ENCODE peak calls at places on chromosomes 13 and 19, in ten cellular contexts. One of them, this sample, is unnamed.

GRCh38 chr13:37175996-37176395 is 70.5 kb upstream of the CSNK1A1L start:
- DNase-seq in upper lobe of right lung: no peak
- DNase-seq in CD8-positive, alpha-beta T cell: no peak
- DNase-seq in fibroblast of pulmonary artery: peak
- DNase-seq in cardiac muscle cell: no peak
- DNase-seq in uterus: no peak
- DNase-seq in mammary epithelial cell: peak
- DNase-seq in progenitor cell of endocrine pancreas: no peak
- DNase-seq in cardiac fibroblast: peak
- DNase-seq in fibroblast of villous mesenchyme: peak
- DNase-seq in this sample: no peak

GRCh38 chr13:67951431-67951830 is 721.3 kb upstream of the PCDH9 start:
- DNase-seq in upper lobe of right lung: no peak
- DNase-seq in CD8-positive, alpha-beta T cell: no peak
- DNase-seq in fibroblast of pulmonary artery: no peak
- DNase-seq in cardiac muscle cell: no peak
- DNase-seq in uterus: no peak
- DNase-seq in mammary epithelial cell: no peak
- DNase-seq in progenitor cell of endocrine pancreas: no peak
- DNase-seq in cardiac fibroblast: no peak
- DNase-seq in fibroblast of villous mesenchyme: no peak
- DNase-seq in this sample: no peak

GRCh38 chr13:59538512-59538911 is 625.2 kb downstream of the DIAPH3 start:
- DNase-seq in upper lobe of right lung: no peak
- DNase-seq in CD8-positive, alpha-beta T cell: no peak
- DNase-seq in fibroblast of pulmonary artery: no peak
- DNase-seq in cardiac muscle cell: no peak
- DNase-seq in uterus: no peak
- DNase-seq in mammary epithelial cell: no peak
- DNase-seq in progenitor cell of endocrine pancreas: no peak
- DNase-seq in cardiac fibroblast: no peak
- DNase-seq in fibroblast of villous mesenchyme: no peak
- DNase-seq in this sample: no peak

GRCh38 chr13:100941811-100942361 is 267.3 kb upstream of the TMTC4 start:
- DNase-seq in upper lobe of right lung: no peak
- DNase-seq in CD8-positive, alpha-beta T cell: no peak
- DNase-seq in fibroblast of pulmonary artery: no peak
- DNase-seq in cardiac muscle cell: no peak
- DNase-seq in uterus: no peak
- DNase-seq in mammary epithelial cell: no peak
- DNase-seq in progenitor cell of endocrine pancreas: no peak
- DNase-seq in cardiac fibroblast: no peak
- DNase-seq in fibroblast of villous mesenchyme: no peak
- DNase-seq in this sample: no peak

GRCh38 chr19:4504297-4504701 is 14.0 kb downstream of the PLIN4 start:
- DNase-seq in upper lobe of right lung: no peak
- DNase-seq in CD8-positive, alpha-beta T cell: no peak
- DNase-seq in fibroblast of pulmonary artery: no peak
- DNase-seq in cardiac muscle cell: no peak
- DNase-seq in uterus: no peak
- DNase-seq in mammary epithelial cell: no peak
- DNase-seq in progenitor cell of endocrine pancreas: no peak
- DNase-seq in cardiac fibroblast: no peak
- DNase-seq in fibroblast of villous mesenchyme: no peak
- DNase-seq in this sample: peak

GRCh38 chr19:18995804-18996241 is 37.5 kb downstream of the SUGP2 start:
- DNase-seq in upper lobe of right lung: peak
- DNase-seq in CD8-positive, alpha-beta T cell: no peak
- DNase-seq in fibroblast of pulmonary artery: peak
- DNase-seq in cardiac muscle cell: peak
- DNase-seq in uterus: no peak
- DNase-seq in mammary epithelial cell: peak
- DNase-seq in progenitor cell of endocrine pancreas: no peak
- DNase-seq in cardiac fibroblast: peak
- DNase-seq in fibroblast of villous mesenchyme: peak
- DNase-seq in this sample: no peak

GRCh38 chr19:50496189-50497029 is 14.6 kb downstream of the JOSD2 start:
- DNase-seq in upper lobe of right lung: peak
- DNase-seq in CD8-positive, alpha-beta T cell: no peak
- DNase-seq in fibroblast of pulmonary artery: no peak
- DNase-seq in cardiac muscle cell: peak
- DNase-seq in uterus: no peak
- DNase-seq in mammary epithelial cell: no peak
- DNase-seq in progenitor cell of endocrine pancreas: no peak
- DNase-seq in cardiac fibroblast: peak
- DNase-seq in fibroblast of villous mesenchyme: no peak
- DNase-seq in this sample: peak

GRCh38 chr19:752652-753517 is 2.0 kb downstream of the MISP start:
- DNase-seq in upper lobe of right lung: peak
- DNase-seq in CD8-positive, alpha-beta T cell: no peak
- DNase-seq in fibroblast of pulmonary artery: peak
- DNase-seq in cardiac muscle cell: no peak
- DNase-seq in uterus: no peak
- DNase-seq in mammary epithelial cell: peak
- DNase-seq in progenitor cell of endocrine pancreas: peak
- DNase-seq in cardiac fibroblast: peak
- DNase-seq in fibroblast of villous mesenchyme: peak
- DNase-seq in this sample: no peak

GRCh38 chr13:43146400-43146799 is 123.0 kb downstream of the DNAJC15 start:
- DNase-seq in upper lobe of right lung: no peak
- DNase-seq in CD8-positive, alpha-beta T cell: no peak
- DNase-seq in fibroblast of pulmonary artery: no peak
- DNase-seq in cardiac muscle cell: no peak
- DNase-seq in uterus: no peak
- DNase-seq in mammary epithelial cell: no peak
- DNase-seq in progenitor cell of endocrine pancreas: no peak
- DNase-seq in cardiac fibroblast: no peak
- DNase-seq in fibroblast of villous mesenchyme: no peak
- DNase-seq in this sample: no peak

GRCh38 chr19:47752440-47753211 is 7.3 kb downstream of the NOP53 start:
- DNase-seq in upper lobe of right lung: no peak
- DNase-seq in CD8-positive, alpha-beta T cell: no peak
- DNase-seq in fibroblast of pulmonary artery: no peak
- DNase-seq in cardiac muscle cell: no peak
- DNase-seq in uterus: no peak
- DNase-seq in mammary epithelial cell: no peak
- DNase-seq in progenitor cell of endocrine pancreas: no peak
- DNase-seq in cardiac fibroblast: no peak
- DNase-seq in fibroblast of villous mesenchyme: no peak
- DNase-seq in this sample: no peak

GRCh38 chr19:55590621-55591020 is 8.7 kb downstream of the FIZ1 start:
- DNase-seq in upper lobe of right lung: no peak
- DNase-seq in CD8-positive, alpha-beta T cell: no peak
- DNase-seq in fibroblast of pulmonary artery: no peak
- DNase-seq in cardiac muscle cell: no peak
- DNase-seq in uterus: no peak
- DNase-seq in mammary epithelial cell: no peak
- DNase-seq in progenitor cell of endocrine pancreas: no peak
- DNase-seq in cardiac fibroblast: no peak
- DNase-seq in fibroblast of villous mesenchyme: no peak
- DNase-seq in this sample: no peak

GRCh38 chr19:4066682-4067395 is at the start of gene ZBTB7A:
- DNase-seq in upper lobe of right lung: peak
- DNase-seq in CD8-positive, alpha-beta T cell: peak
- DNase-seq in fibroblast of pulmonary artery: peak
- DNase-seq in cardiac muscle cell: peak
- DNase-seq in uterus: peak
- DNase-seq in mammary epithelial cell: peak
- DNase-seq in progenitor cell of endocrine pancreas: no peak
- DNase-seq in cardiac fibroblast: peak
- DNase-seq in fibroblast of villous mesenchyme: peak
- DNase-seq in this sample: no peak

GRCh38 chr19:38713227-38713649 is 31.0 kb downstream of the CAPN12 start:
- DNase-seq in upper lobe of right lung: no peak
- DNase-seq in CD8-positive, alpha-beta T cell: no peak
- DNase-seq in fibroblast of pulmonary artery: no peak
- DNase-seq in cardiac muscle cell: no peak
- DNase-seq in uterus: peak
- DNase-seq in mammary epithelial cell: no peak
- DNase-seq in progenitor cell of endocrine pancreas: no peak
- DNase-seq in cardiac fibroblast: peak
- DNase-seq in fibroblast of villous mesenchyme: peak
- DNase-seq in this sample: no peak

GRCh38 chr13:57044910-57045309 is 95.8 kb upstream of the PRR20A start:
- DNase-seq in upper lobe of right lung: no peak
- DNase-seq in CD8-positive, alpha-beta T cell: no peak
- DNase-seq in fibroblast of pulmonary artery: no peak
- DNase-seq in cardiac muscle cell: no peak
- DNase-seq in uterus: no peak
- DNase-seq in mammary epithelial cell: no peak
- DNase-seq in progenitor cell of endocrine pancreas: no peak
- DNase-seq in cardiac fibroblast: no peak
- DNase-seq in fibroblast of villous mesenchyme: no peak
- DNase-seq in this sample: no peak

GRCh38 chr13:33751151-33751550 is 66.8 kb upstream of the RFC3 start:
- DNase-seq in upper lobe of right lung: no peak
- DNase-seq in CD8-positive, alpha-beta T cell: no peak
- DNase-seq in fibroblast of pulmonary artery: peak
- DNase-seq in cardiac muscle cell: no peak
- DNase-seq in uterus: no peak
- DNase-seq in mammary epithelial cell: peak
- DNase-seq in progenitor cell of endocrine pancreas: no peak
- DNase-seq in cardiac fibroblast: peak
- DNase-seq in fibroblast of villous mesenchyme: peak
- DNase-seq in this sample: no peak

GRCh38 chr19:4032436-4032835 is 24.9 kb downstream of the PIAS4 start:
- DNase-seq in upper lobe of right lung: peak
- DNase-seq in CD8-positive, alpha-beta T cell: no peak
- DNase-seq in fibroblast of pulmonary artery: no peak
- DNase-seq in cardiac muscle cell: no peak
- DNase-seq in uterus: no peak
- DNase-seq in mammary epithelial cell: no peak
- DNase-seq in progenitor cell of endocrine pancreas: no peak
- DNase-seq in cardiac fibroblast: no peak
- DNase-seq in fibroblast of villous mesenchyme: no peak
- DNase-seq in this sample: no peak

GRCh38 chr19:38661166-38661565 is 13.7 kb downstream of the ACTN4 start:
- DNase-seq in upper lobe of right lung: no peak
- DNase-seq in CD8-positive, alpha-beta T cell: no peak
- DNase-seq in fibroblast of pulmonary artery: no peak
- DNase-seq in cardiac muscle cell: no peak
- DNase-seq in uterus: no peak
- DNase-seq in mammary epithelial cell: no peak
- DNase-seq in progenitor cell of endocrine pancreas: no peak
- DNase-seq in cardiac fibroblast: no peak
- DNase-seq in fibroblast of villous mesenchyme: peak
- DNase-seq in this sample: no peak

GRCh38 chr19:45125975-45126493 is 33.1 kb downstream of the PPP1R37 start:
- DNase-seq in upper lobe of right lung: peak
- DNase-seq in CD8-positive, alpha-beta T cell: peak
- DNase-seq in fibroblast of pulmonary artery: peak
- DNase-seq in cardiac muscle cell: peak
- DNase-seq in uterus: no peak
- DNase-seq in mammary epithelial cell: peak
- DNase-seq in progenitor cell of endocrine pancreas: peak
- DNase-seq in cardiac fibroblast: peak
- DNase-seq in fibroblast of villous mesenchyme: peak
- DNase-seq in this sample: no peak

GRCh38 chr13:52850396-52851152 is 2.1 kb upstream of the PCDH8 start:
- DNase-seq in upper lobe of right lung: peak
- DNase-seq in CD8-positive, alpha-beta T cell: no peak
- DNase-seq in fibroblast of pulmonary artery: peak
- DNase-seq in cardiac muscle cell: peak
- DNase-seq in uterus: peak
- DNase-seq in mammary epithelial cell: peak
- DNase-seq in progenitor cell of endocrine pancreas: peak
- DNase-seq in cardiac fibroblast: peak
- DNase-seq in fibroblast of villous mesenchyme: peak
- DNase-seq in this sample: no peak
- TF ChIP-seq CTCF in upper lobe of right lung: no peak
- TF ChIP-seq CTCF in CD8-positive, alpha-beta T cell: no peak
- TF ChIP-seq CTCF in fibroblast of pulmonary artery: no peak
- TF ChIP-seq CTCF in cardiac muscle cell: no peak
- TF ChIP-seq CTCF in uterus: no peak
- TF ChIP-seq CTCF in mammary epithelial cell: no peak
- TF ChIP-seq CTCF in progenitor cell of endocrine pancreas: peak
- TF ChIP-seq CTCF in cardiac fibroblast: no peak
- TF ChIP-seq CTCF in fibroblast of villous mesenchyme: no peak
- TF ChIP-seq CTCF in this sample: peak

GRCh38 chr13:32164622-32165268 is 133.2 kb downstream of the FRY start:
- DNase-seq in upper lobe of right lung: no peak
- DNase-seq in CD8-positive, alpha-beta T cell: no peak
- DNase-seq in fibroblast of pulmonary artery: peak
- DNase-seq in cardiac muscle cell: peak
- DNase-seq in uterus: no peak
- DNase-seq in mammary epithelial cell: no peak
- DNase-seq in progenitor cell of endocrine pancreas: peak
- DNase-seq in cardiac fibroblast: peak
- DNase-seq in fibroblast of villous mesenchyme: peak
- DNase-seq in this sample: no peak
- TF ChIP-seq CTCF in upper lobe of right lung: peak
- TF ChIP-seq CTCF in CD8-positive, alpha-beta T cell: no peak
- TF ChIP-seq CTCF in fibroblast of pulmonary artery: peak
- TF ChIP-seq CTCF in cardiac muscle cell: peak
- TF ChIP-seq CTCF in uterus: no peak
- TF ChIP-seq CTCF in mammary epithelial cell: peak
- TF ChIP-seq CTCF in progenitor cell of endocrine pancreas: peak
- TF ChIP-seq CTCF in cardiac fibroblast: peak
- TF ChIP-seq CTCF in fibroblast of villous mesenchyme: peak
- TF ChIP-seq CTCF in this sample: peak

DNA sequence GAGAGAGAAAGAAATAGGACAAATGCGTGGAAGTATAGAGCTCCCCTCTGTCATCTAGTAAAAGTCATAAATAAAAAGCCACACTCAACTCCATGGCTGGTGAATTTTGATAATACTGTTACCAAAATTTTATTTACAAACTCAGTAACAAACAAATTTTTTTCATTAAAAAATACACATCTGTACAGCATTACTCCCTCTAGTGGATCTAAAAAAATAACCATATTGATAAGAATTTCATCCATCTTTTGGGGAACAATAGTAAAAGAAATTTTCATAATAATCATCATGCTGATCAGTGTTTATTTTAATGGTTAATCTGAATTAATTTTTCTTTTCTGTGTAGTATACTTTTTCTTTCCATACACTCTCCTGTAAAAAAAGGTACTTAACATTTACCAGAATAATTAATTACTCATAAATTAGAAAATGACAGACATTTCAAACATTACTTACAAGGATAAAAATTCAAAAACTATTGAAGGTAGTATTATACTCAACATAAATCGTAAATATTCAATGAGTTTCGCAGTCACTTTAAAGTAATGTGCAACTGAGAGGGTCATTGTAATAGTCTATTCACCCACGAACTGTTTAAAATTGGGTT is 173.5 kb upstream of the LSM14A start:
- DNase-seq in upper lobe of right lung: no peak
- DNase-seq in CD8-positive, alpha-beta T cell: no peak
- DNase-seq in fibroblast of pulmonary artery: peak
- DNase-seq in cardiac muscle cell: no peak
- DNase-seq in uterus: no peak
- DNase-seq in mammary epithelial cell: no peak
- DNase-seq in progenitor cell of endocrine pancreas: no peak
- DNase-seq in cardiac fibroblast: peak
- DNase-seq in fibroblast of villous mesenchyme: peak
- DNase-seq in this sample: no peak
- TF ChIP-seq CTCF in upper lobe of right lung: peak
- TF ChIP-seq CTCF in CD8-positive, alpha-beta T cell: peak
- TF ChIP-seq CTCF in fibroblast of pulmonary artery: peak
- TF ChIP-seq CTCF in cardiac muscle cell: peak
- TF ChIP-seq CTCF in uterus: peak
- TF ChIP-seq CTCF in mammary epithelial cell: peak
- TF ChIP-seq CTCF in progenitor cell of endocrine pancreas: peak
- TF ChIP-seq CTCF in cardiac fibroblast: peak
- TF ChIP-seq CTCF in fibroblast of villous mesenchyme: peak
- TF ChIP-seq CTCF in this sample: peak

GRCh38 chr13:31699650-31700049 is 39.7 kb upstream of the RXFP2 start:
- DNase-seq in upper lobe of right lung: no peak
- DNase-seq in CD8-positive, alpha-beta T cell: no peak
- DNase-seq in fibroblast of pulmonary artery: peak
- DNase-seq in cardiac muscle cell: peak
- DNase-seq in uterus: no peak
- DNase-seq in mammary epithelial cell: no peak
- DNase-seq in progenitor cell of endocrine pancreas: no peak
- DNase-seq in cardiac fibroblast: peak
- DNase-seq in fibroblast of villous mesenchyme: no peak
- DNase-seq in this sample: no peak
- TF ChIP-seq CTCF in upper lobe of right lung: no peak
- TF ChIP-seq CTCF in CD8-positive, alpha-beta T cell: no peak
- TF ChIP-seq CTCF in fibroblast of pulmonary artery: peak
- TF ChIP-seq CTCF in cardiac muscle cell: peak
- TF ChIP-seq CTCF in uterus: no peak
- TF ChIP-seq CTCF in mammary epithelial cell: no peak
- TF ChIP-seq CTCF in progenitor cell of endocrine pancreas: peak
- TF ChIP-seq CTCF in cardiac fibroblast: peak
- TF ChIP-seq CTCF in fibroblast of villous mesenchyme: peak
- TF ChIP-seq CTCF in this sample: peak